ENCODE peak calls at places on chromosomes 3 and 15, in ten cellular contexts. A is adrenal gland; R is SJSA1; H is H9; Y is thyroid gland; S is naive thymus-derived CD4-positive, alpha-beta T cell; I is transverse colon; U is CD8-positive, alpha-beta memory T cell; C is breast epithelium; T is astrocyte. L is an unnamed sample. For H3K27me3 and H3K4me1, the result is how much of the 10 kb centered on the place peaks cover.

GRCh38 chr3:115100172-115100571 is 46.9 kb downstream of the ZBTB20 start:
- DNase-seq in A (peak), C (no peak), S (peak), U (no peak), I (no peak), Y (peak), T (peak), R (peak), H (no peak), L (no peak)

GRCh38 chr3:33773627-33774026 is 24.8 kb upstream of the PDCD6IP start:
- DNase-seq in I (no peak), T (no peak), S (no peak), H (no peak), C (no peak), R (no peak), Y (no peak), U (no peak), A (no peak), L (no peak)

GRCh38 chr15:84921121-84921520 is 36.7 kb downstream of the SLC28A1 start:
- DNase-seq in A (no peak), S (no peak), H (no peak), Y (no peak), I (no peak), T (no peak), C (no peak), U (no peak), R (no peak), L (no peak)

GRCh38 chr15:101244039-101244781 is 7.6 kb downstream of the CHSY1 start:
- DNase-seq in A (no peak), R (no peak), S (no peak), Y (no peak), C (no peak), U (no peak), T (peak), I (no peak), H (no peak), L (no peak)

GRCh38 chr3:108590443-108590842 is 921 bp downstream of the DZIP3 start:
- DNase-seq in R (no peak), Y (no peak), U (no peak), I (no peak), H (no peak), S (peak), A (no peak), T (no peak), C (no peak), L (no peak)

GRCh38 chr15:70160267-70160666 is 62.5 kb upstream of the TLE3 start:
- DNase-seq in U (no peak), A (peak), C (no peak), H (no peak), Y (no peak), S (no peak), I (no peak), T (no peak), R (no peak), L (no peak)

GRCh38 chr15:35450492-35450891 is 95.5 kb downstream of the DPH6 start:
- DNase-seq in C (no peak), T (peak), H (no peak), Y (no peak), I (no peak), R (no peak), S (no peak), A (no peak), U (no peak), L (no peak)

GRCh38 chr3:48926425-48927392 is 8.1 kb downstream of the ARIH2 start:
- DNase-seq in U (no peak), R (no peak), Y (peak), A (no peak), S (no peak), C (no peak), H (no peak), T (no peak), I (peak), L (no peak)

GRCh38 chr3:56260262-56260661 is 208.0 kb downstream of the ERC2 start:
- DNase-seq in U (no peak), T (no peak), H (peak), A (no peak), S (no peak), I (no peak), Y (no peak), R (no peak), C (no peak), L (no peak)

GRCh38 chr15:58185439-58185838 is 47.3 kb downstream of the AQP9 start:
- DNase-seq in Y (no peak), C (no peak), H (no peak), S (no peak), A (no peak), I (no peak), U (no peak), R (no peak), T (no peak), L (no peak)

GRCh38 chr3:160135850-160136249 is 89.4 kb upstream of the C3orf80 start:
- DNase-seq in H (no peak), U (no peak), T (no peak), C (no peak), I (no peak), R (no peak), A (no peak), Y (no peak), S (no peak), L (no peak)

GRCh38 chr15:63765338-63765737 is 68.4 kb downstream of the HERC1 start:
- DNase-seq in H (no peak), I (no peak), R (no peak), A (no peak), S (no peak), C (no peak), Y (no peak), T (no peak), U (no peak), L (peak)

GRCh38 chr15:79962178-79962577 is 8.8 kb downstream of the BCL2A1 start:
- DNase-seq in H (no peak), Y (no peak), A (no peak), C (no peak), T (no peak), S (no peak), R (no peak), I (no peak), U (no peak), L (no peak)

GRCh38 chr3:13022348-13023250 is 50.6 kb downstream of the IQSEC1 start:
- DNase-seq in Y (peak), C (peak), A (peak), H (peak), T (peak), S (no peak), U (no peak), I (no peak), R (no peak), L (no peak)

GRCh38 chr15:63015618-63016017 is 26.9 kb upstream of the TPM1 start:
- DNase-seq in S (no peak), T (peak), U (no peak), H (no peak), C (no peak), Y (peak), R (no peak), I (no peak), A (peak), L (no peak)

GRCh38 chr3:37218206-37218605 is 43.8 kb upstream of the LRRFIP2 start:
- DNase-seq in I (no peak), C (no peak), T (no peak), H (no peak), R (no peak), Y (peak), A (no peak), S (no peak), U (no peak), L (no peak)

GRCh38 chr3:27289769-27290413 is 79.3 kb downstream of the NEK10 start:
- DNase-seq in T (peak), H (no peak), U (no peak), R (no peak), C (no peak), A (no peak), S (no peak), Y (no peak), I (no peak), L (no peak)

GRCh38 chr3:170999737-171000242 is 26.7 kb downstream of the SLC2A2 start:
- DNase-seq in Y (no peak), U (no peak), R (no peak), A (peak), S (no peak), I (peak), H (no peak), C (no peak), T (peak), L (no peak)

GRCh38 chr3:141348848-141349247 is 19.5 kb upstream of the ZBTB38 start:
- DNase-seq in I (no peak), S (no peak), H (no peak), U (no peak), Y (no peak), A (no peak), C (no peak), R (no peak), T (no peak), L (no peak)

GRCh38 chr3:166274996-166275395 is 437.8 kb upstream of the BCHE start:
- DNase-seq in S (no peak), H (no peak), Y (no peak), T (peak), U (no peak), R (no peak), C (no peak), A (no peak), I (no peak), L (no peak)

GRCh38 chr15:90001062-90001682 is at the start of gene ZNF710:
- DNase-seq in A (peak), S (peak), H (peak), I (peak), R (peak), Y (peak), T (peak), C (peak), U (peak), L (peak)

GRCh38 chr3:27488821-27489220 is 4.6 kb upstream of the SLC4A7 start:
- DNase-seq in A (no peak), T (no peak), H (no peak), R (no peak), I (no peak), C (no peak), U (no peak), Y (no peak), S (no peak), L (no peak)

GRCh38 chr15:94019062-94019461 is 212.3 kb upstream of the MCTP2 start:
- DNase-seq in T (no peak), C (no peak), R (no peak), Y (no peak), S (no peak), I (no peak), A (no peak), H (no peak), U (no peak), L (no peak)

GRCh38 chr3:149180057-149180573 is 41.5 kb downstream of the CP start:
- DNase-seq in H (no peak), S (no peak), C (peak), A (peak), R (peak), I (peak), Y (peak), U (no peak), T (peak), L (no peak)

GRCh38 chr3:149174901-149175300 is 45.5 kb downstream of the HPS3 start:
- DNase-seq in U (no peak), I (no peak), A (no peak), C (no peak), H (no peak), T (peak), Y (peak), S (no peak), R (no peak), L (no peak)

GRCh38 chr3:149181179-149181578 is 40.5 kb downstream of the CP start:
- DNase-seq in H (no peak), T (no peak), C (no peak), I (no peak), S (no peak), R (no peak), U (no peak), Y (no peak), A (no peak), L (no peak)

GRCh38 chr3:149179225-149179624 is 42.4 kb downstream of the CP start:
- DNase-seq in R (no peak), Y (no peak), S (no peak), C (no peak), U (no peak), I (no peak), A (no peak), T (peak), H (no peak), L (no peak)

DNA sequence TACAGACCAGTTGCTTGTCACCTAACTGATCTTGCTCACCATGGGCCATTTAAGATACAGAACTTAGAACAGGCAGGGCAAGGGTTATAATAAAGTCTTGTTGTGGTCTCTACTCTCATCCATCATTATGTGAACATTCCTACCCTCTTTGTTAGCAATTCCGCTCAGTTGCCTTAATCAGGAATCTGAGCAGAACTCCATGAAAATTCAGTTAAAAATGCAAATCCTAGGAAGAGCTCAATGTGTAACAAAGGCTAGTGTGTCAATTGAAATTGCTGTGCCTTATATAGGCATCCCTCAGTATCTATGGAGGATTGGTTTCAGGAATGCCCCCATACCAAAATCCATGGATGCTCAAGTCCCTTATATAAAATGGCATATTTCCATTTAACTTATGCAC is 44.5 kb downstream of the CP start:
- DNase-seq in S (no peak), Y (no peak), R (no peak), H (no peak), C (no peak), I (no peak), U (no peak), T (no peak), A (no peak), L (no peak)
- H3K27me3 ChIP-seq in S (under half), Y (under half), R (under half), H (under half), C (under half), I (under half), U (under half), T (under half), A (under half), L (under half)

GRCh38 chr15:41777421-41777973 is 3.2 kb downstream of the MAPKBP1 start:
- DNase-seq in T (peak), S (no peak), R (no peak), U (no peak), A (no peak), I (no peak), C (no peak), H (no peak), Y (peak), L (no peak)

GRCh38 chr15:41774062-41774872 is at the start of gene MAPKBP1:
- DNase-seq in R (peak), Y (peak), H (peak), C (peak), I (peak), A (peak), T (peak), U (peak), S (peak), L (peak)

GRCh38 chr15:41773729-41774061 is 589 bp upstream of the MAPKBP1 start:
- DNase-seq in A (no peak), U (no peak), R (no peak), C (no peak), H (no peak), S (no peak), T (no peak), Y (no peak), I (no peak), L (no peak)

GRCh38 chr15:41774873-41775417 is 661 bp downstream of the MAPKBP1 start:
- DNase-seq in U (peak), Y (no peak), I (no peak), C (no peak), T (no peak), H (no peak), A (no peak), S (no peak), R (no peak), L (no peak)

DNA sequence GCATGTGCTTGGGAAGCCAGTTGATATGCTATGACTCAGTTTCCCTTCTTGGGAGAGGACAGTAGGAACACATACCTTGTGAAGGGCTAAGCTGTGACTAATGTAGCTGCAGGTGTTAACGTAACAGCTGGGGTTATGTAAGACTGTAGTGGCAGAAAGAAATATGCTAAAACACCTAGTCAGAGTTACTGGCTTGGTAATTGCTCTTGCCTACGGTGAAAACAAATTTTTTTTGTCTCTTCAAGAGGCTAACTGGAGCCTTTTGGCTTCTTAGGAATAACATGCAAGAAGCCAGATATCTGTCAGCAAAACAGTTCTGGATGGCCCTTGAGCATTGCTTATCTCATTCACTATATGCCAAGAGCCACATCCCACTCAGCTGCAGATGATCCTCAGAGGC is 1.4 kb downstream of the MAPKBP1 start:
- DNase-seq in S (no peak), Y (no peak), T (peak), R (no peak), A (no peak), H (no peak), C (no peak), U (no peak), I (no peak), L (no peak)
- H3K4me1 ChIP-seq in S (under half), Y (under half), T (half or more), R (half or more), A (half or more), H (under half), C (under half), U (half or more), I (under half), L (under half)

GRCh38 chr3:14600075-14600474 is 51.5 kb upstream of the CCDC174 start:
- DNase-seq in T (no peak), U (no peak), Y (no peak), I (no peak), S (no peak), C (no peak), R (no peak), H (no peak), A (no peak), L (no peak)
- H3K27me3 ChIP-seq in T (under half), U (under half), Y (under half), I (half or more), S (under half), C (under half), R (under half), H (under half), A (under half), L (under half)

GRCh38 chr3:30631237-30631961 is 25.0 kb downstream of the TGFBR2 start:
- DNase-seq in I (no peak), T (peak), Y (no peak), S (peak), A (no peak), C (no peak), H (no peak), R (no peak), U (no peak), L (no peak)

GRCh38 chr3:30630238-30631030 is 24.0 kb downstream of the TGFBR2 start:
- DNase-seq in R (no peak), T (no peak), S (no peak), I (no peak), Y (no peak), A (no peak), U (no peak), H (no peak), C (no peak), L (peak)

GRCh38 chr3:30633718-30634117 is 27.3 kb downstream of the TGFBR2 start:
- DNase-seq in A (no peak), R (no peak), Y (no peak), C (no peak), I (no peak), S (no peak), U (no peak), H (no peak), T (no peak), L (no peak)

GRCh38 chr3:30632065-30632464 is 25.7 kb downstream of the TGFBR2 start:
- DNase-seq in Y (no peak), S (no peak), T (no peak), A (no peak), R (no peak), H (no peak), I (no peak), U (no peak), C (no peak), L (no peak)

GRCh38 chr3:30632521-30632920 is 26.1 kb downstream of the TGFBR2 start:
- DNase-seq in H (no peak), T (no peak), U (no peak), A (no peak), R (no peak), C (no peak), I (no peak), S (no peak), Y (no peak), L (no peak)
- H3K4me1 ChIP-seq in H (under half), T (under half), U (half or more), A (half or more), R (under half), C (under half), I (under half), S (half or more), Y (under half), L (under half)

GRCh38 chr3:9184464-9184835 is 65.0 kb downstream of the SRGAP3 start:
- DNase-seq in Y (no peak), I (no peak), A (no peak), T (no peak), U (no peak), R (no peak), S (no peak), C (no peak), H (no peak), L (no peak)
- H3K27me3 ChIP-seq in Y (under half), I (under half), A (under half), T (under half), U (under half), R (under half), S (under half), C (under half), H (under half), L (under half)